ENCODE peak calls at places on chromosomes 4 and X, in four cellular contexts. E is small intestine, N is H1, F is cardiac muscle cell. D is an unnamed sample.
A peak's percentile ranks its signal among the peaks of the same experiment; 100 is the strongest.

GRCh38 chr4:98166025-98166730 is 22.9 kb upstream of the STPG2 start:
- DNase-seq in E (no peak), N (no peak), F (no peak), D (no peak)

GRCh38 chr4:100079264-100079663 is 111.0 kb downstream of the DDIT4L start:
- DNase-seq in E (no peak), N (no peak), F (no peak), D (no peak)

GRCh38 chr4:99759346-99759984 is 57.2 kb upstream of the DAPP1 start:
- DNase-seq in E (no peak), N (no peak), F (peak; percentile 10), D (no peak)

GRCh38 chrX:68018248-68019203 is 414.8 kb downstream of the OPHN1 start:
- DNase-seq in E (no peak), N (peak; percentile 21), F (peak; percentile 29), D (peak; percentile 35)

GRCh38 chr4:52659722-52660261 is 691 bp upstream of the USP46 start:
- DNase-seq in E (peak; percentile 71), N (no peak), F (peak; percentile 39), D (no peak)

GRCh38 chr4:183118585-183118984 is 19.5 kb downstream of the WWC2 start:
- DNase-seq in E (no peak), N (no peak), F (peak; percentile 62), D (no peak)

GRCh38 chr4:112966701-112967100 is 82.8 kb upstream of the ANK2 start:
- DNase-seq in E (no peak), N (no peak), F (no peak), D (no peak)

GRCh38 chr4:166546009-166546408 is 673.0 kb downstream of the TLL1 start:
- DNase-seq in E (no peak), N (no peak), F (no peak), D (no peak)

GRCh38 chr4:29805245-29805644 is 914.9 kb upstream of the PCDH7 start:
- DNase-seq in E (no peak), N (no peak), F (peak; percentile 31), D (peak; percentile 22)

GRCh38 chr4:173014113-173014558 is 154.5 kb upstream of the GALNT7 start:
- DNase-seq in E (no peak), N (peak; percentile 47), F (peak; percentile 37), D (peak; percentile 68)

GRCh38 chrX:40104649-40105015 is 6.9 kb upstream of the BCOR start:
- DNase-seq in E (peak; percentile 67), N (no peak), F (peak; percentile 68), D (no peak)

GRCh38 chr4:92184566-92184965 is 119.2 kb upstream of the GRID2 start:
- DNase-seq in E (no peak), N (no peak), F (no peak), D (no peak)

GRCh38 chrX:1610166-1610565 is 4.7 kb upstream of the ASMT start:
- DNase-seq in E (no peak), N (no peak), F (no peak), D (no peak)

GRCh38 chrX:10001496-10001895 is 34.3 kb downstream of the CLDN34 start:
- DNase-seq in E (no peak), N (no peak), F (no peak), D (no peak)

GRCh38 chr4:174156239-174156826 is 127.1 kb downstream of the FBXO8 start:
- DNase-seq in E (peak; percentile 39), N (no peak), F (peak; percentile 62), D (no peak)

DNA sequence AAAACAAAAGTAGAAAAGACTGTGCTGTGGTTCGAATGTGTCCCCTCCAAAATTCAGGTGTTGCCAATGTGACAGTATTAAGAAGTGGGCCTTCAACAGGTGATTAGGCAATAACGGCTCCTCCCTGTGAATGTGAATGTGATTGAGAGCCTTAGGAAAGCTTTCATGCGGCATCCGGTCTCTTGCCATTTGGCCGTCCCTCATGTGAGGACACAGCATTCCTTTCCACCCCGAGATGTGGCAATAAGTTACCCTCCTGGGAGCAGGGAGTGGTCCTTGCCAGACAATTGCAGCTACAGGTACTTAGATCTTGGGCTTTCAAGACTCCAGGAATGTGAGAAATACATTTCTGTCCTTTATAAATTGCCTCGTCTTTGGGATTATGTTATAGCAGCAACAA is 129.3 kb downstream of the CPEB2 start:
- DNase-seq in E (no peak), N (no peak), F (no peak), D (no peak)
- H3K36me3 ChIP-seq in E (no peaks in the 10 kb centered on the region), N (no peaks in the 10 kb centered on the region), F (no peaks in the 10 kb centered on the region), D (no peaks in the 10 kb centered on the region)

GRCh38 chr4:148126825-148127224 is 315.4 kb downstream of the NR3C2 start:
- DNase-seq in E (no peak), N (no peak), F (no peak), D (no peak)
- H3K36me3 ChIP-seq in E (no peaks in the 10 kb centered on the region), N (no peaks in the 10 kb centered on the region), F (no peaks in the 10 kb centered on the region), D (no peaks in the 10 kb centered on the region)

DNA sequence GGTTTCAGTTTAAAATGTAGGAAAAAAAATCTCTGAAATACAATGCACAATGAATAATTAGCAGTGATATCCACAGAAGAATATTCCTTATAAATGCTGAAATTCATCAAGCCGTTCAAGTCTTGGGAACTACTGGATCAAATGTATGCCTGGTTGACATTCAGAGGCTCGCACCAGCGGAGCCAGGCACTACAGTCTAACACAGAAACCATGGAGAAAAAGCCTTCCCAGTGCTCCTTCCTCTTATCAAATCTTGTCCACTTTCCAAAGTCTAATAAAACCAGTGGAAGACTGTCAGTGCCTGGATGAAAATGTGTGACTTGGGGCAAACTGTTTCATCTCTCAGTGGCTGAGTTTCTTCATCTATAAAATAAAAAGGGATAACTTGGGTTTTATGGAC is 35.9 kb downstream of the CENPU start:
- DNase-seq in E (no peak), N (no peak), F (no peak), D (no peak)
- H3K36me3 ChIP-seq in E (no peaks in the 10 kb centered on the region), N (peaks cover 41% of the 10 kb centered on the region), F (peaks cover 3% of the 10 kb centered on the region), D (peaks cover 11% of the 10 kb centered on the region)

GRCh38 chr4:121676388-121677075 is 20.2 kb downstream of the ANXA5 start:
- DNase-seq in E (peak; percentile 72), N (no peak), F (no peak), D (no peak)
- H3K36me3 ChIP-seq in E (peaks cover 11% of the 10 kb centered on the region), N (peaks cover 26% of the 10 kb centered on the region), F (peaks cover 39% of the 10 kb centered on the region), D (peaks cover 9% of the 10 kb centered on the region)

DNA sequence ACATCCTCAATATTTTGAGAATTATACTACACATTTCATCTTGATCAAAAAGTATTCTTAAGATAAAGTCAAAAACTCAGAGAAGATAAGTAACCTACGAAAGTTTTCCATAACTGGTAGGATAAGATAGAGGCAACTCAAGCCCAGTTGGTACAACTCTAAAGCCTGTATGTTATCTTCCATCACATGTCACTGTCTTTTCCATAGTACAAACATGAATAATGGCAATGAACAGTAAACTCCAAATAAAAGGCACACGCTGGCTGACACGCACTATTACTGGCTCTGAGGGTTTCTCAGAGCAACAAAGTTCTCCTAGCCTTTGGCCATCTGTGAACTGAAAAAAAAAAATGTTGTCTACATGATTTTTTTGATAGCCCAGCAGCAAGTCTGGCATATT is 27.2 kb downstream of the LIN54 start:
- DNase-seq in E (no peak), N (no peak), F (no peak), D (no peak)
- H3K36me3 ChIP-seq in E (peaks cover 2% of the 10 kb centered on the region), N (no peaks in the 10 kb centered on the region), F (peaks cover 11% of the 10 kb centered on the region), D (no peaks in the 10 kb centered on the region)

GRCh38 chr4:1325176-1325480 is 21.9 kb upstream of the UVSSA start:
- DNase-seq in E (no peak), N (no peak), F (no peak), D (no peak)
- H3K36me3 ChIP-seq in E (peaks cover 23% of the 10 kb centered on the region), N (peaks cover 18% of the 10 kb centered on the region), F (peaks cover 13% of the 10 kb centered on the region), D (peaks cover 32% of the 10 kb centered on the region)

DNA sequence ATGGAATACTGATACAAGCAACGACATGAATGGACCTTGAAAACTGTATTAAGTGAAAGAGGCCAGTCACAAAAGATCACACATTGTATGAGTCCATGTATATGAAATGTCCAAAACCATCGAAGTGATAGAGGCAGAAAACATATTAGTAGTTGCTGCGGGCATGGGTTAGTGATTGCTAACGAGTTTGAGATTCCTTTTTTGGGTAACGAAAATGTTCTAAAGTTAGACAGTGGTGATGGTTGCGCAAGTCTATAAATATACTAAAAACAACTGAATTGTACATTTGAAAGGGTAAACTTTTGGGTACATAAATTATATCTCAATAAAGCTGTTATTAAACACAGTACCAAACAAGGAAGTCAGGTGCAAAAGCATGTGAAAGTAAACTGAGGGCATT is 234.5 kb downstream of the FBXW7 start:
- DNase-seq in E (no peak), N (no peak), F (no peak), D (no peak)
- H3K36me3 ChIP-seq in E (no peaks in the 10 kb centered on the region), N (no peaks in the 10 kb centered on the region), F (no peaks in the 10 kb centered on the region), D (no peaks in the 10 kb centered on the region)

GRCh38 chr4:763191-763810 is 57.7 kb downstream of the PCGF3 start:
- DNase-seq in E (no peak), N (no peak), F (no peak), D (no peak)

GRCh38 chr4:762211-763190 is 56.9 kb downstream of the PCGF3 start:
- DNase-seq in E (peak; percentile 51), N (no peak), F (no peak), D (no peak)

GRCh38 chr4:761086-761485 is 55.5 kb downstream of the PCGF3 start:
- DNase-seq in E (no peak), N (no peak), F (no peak), D (no peak)

GRCh38 chr4:761739-762138 is 56.1 kb downstream of the PCGF3 start:
- DNase-seq in E (no peak), N (no peak), F (no peak), D (no peak)

GRCh38 chr4:760616-761015 is 55.0 kb downstream of the PCGF3 start:
- DNase-seq in E (no peak), N (no peak), F (no peak), D (no peak)
- H3K36me3 ChIP-seq in E (peaks cover 2% of the 10 kb centered on the region), N (peaks cover 16% of the 10 kb centered on the region), F (peaks cover 4% of the 10 kb centered on the region), D (peaks cover 17% of the 10 kb centered on the region)

GRCh38 chr4:16198271-16198670 is 28.0 kb downstream of the TAPT1 start:
- DNase-seq in E (no peak), N (no peak), F (no peak), D (no peak)

GRCh38 chr4:16195209-16195608 is 31.1 kb downstream of the TAPT1 start:
- DNase-seq in E (no peak), N (no peak), F (no peak), D (no peak)

GRCh38 chr4:16199132-16199531 is 27.1 kb downstream of the TAPT1 start:
- DNase-seq in E (peak; percentile 14), N (no peak), F (peak; percentile 20), D (no peak)

GRCh38 chr4:16197842-16198241 is 28.4 kb downstream of the TAPT1 start:
- DNase-seq in E (no peak), N (no peak), F (no peak), D (no peak)

DNA sequence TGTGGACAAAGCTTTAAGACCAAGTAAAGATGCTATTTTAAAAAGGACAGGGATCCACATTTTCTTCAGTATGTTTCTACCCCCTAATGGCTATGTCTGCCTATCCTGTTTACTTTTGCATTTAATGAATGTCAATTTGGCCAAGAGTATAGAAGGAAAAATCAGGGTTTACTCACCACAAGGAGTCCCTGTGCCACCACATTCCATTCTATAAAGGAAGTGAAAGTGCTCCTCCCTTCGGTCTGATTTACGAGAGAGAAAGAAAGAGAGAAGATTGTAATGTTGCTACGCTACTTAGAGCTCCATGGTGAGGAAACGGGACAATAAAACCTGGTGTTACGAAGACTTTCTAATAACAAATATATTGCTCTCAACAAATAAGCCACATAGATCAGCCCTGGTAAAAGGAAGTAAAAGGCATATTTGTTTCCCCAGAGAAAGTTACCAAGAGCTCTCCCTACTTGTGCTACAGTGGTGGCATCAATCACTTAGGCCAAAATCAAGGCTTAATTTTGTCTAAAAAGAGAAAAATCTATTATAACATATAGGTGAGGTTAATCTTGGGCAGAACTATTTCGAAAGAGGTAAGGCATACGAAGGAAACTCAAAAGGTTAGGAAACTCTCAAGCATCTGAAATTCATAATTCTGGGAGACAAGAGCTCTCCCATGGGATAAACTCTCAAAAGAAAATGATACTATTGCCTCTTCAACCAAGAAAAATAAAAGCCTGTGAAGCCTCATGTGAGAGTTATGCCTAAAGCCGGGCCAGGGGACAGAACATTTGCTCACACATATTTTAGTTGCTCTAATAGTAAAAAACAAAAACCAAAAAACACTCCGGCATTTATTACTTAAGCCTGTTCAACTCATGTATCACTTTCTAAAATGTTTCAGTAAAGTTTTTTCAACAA is 29.5 kb downstream of the TAPT1 start:
- DNase-seq in E (peak; percentile 76), N (no peak), F (peak; percentile 62), D (peak; percentile 20)
- H3K36me3 ChIP-seq in E (no peaks in the 10 kb centered on the region), N (no peaks in the 10 kb centered on the region), F (no peaks in the 10 kb centered on the region), D (no peaks in the 10 kb centered on the region)